ENCODE peak calls at places on chromosomes 13 and 19, in eight cellular contexts. Z is dermis microvascular lymphatic vessel endothelial cell; G is stimulated activated CD8-positive, alpha-beta memory T cell treated with anti-CD3 and anti-CD28 coated beads, Interleukin-7, amount 100 ng/mL, for 4 hours; S is activated CD4-positive, CD25-positive, alpha-beta regulatory T cell treated with anti-CD3 and anti-CD28 coated beads, Interleukin-2, amount 50 U/mL, for 16 hours; H is iris pigment epithelial cell; R is activated naive CD4-positive, alpha-beta T cell treated with anti-CD3 and anti-CD28 coated beads, Interleukin-2, amount 10 ng/mL, durations not matched to agents 7 days and 5 days; C is SHP77 treated with DMSO at 0.1 percent for 48 hours; Q is stimulated activated CD4-positive, alpha-beta T cell treated with anti-CD3 and anti-CD28 coated beads, Interleukin-2, amount 100 ng/mL, for 48 hours. B is an unnamed sample.

GRCh38 chr13:28820099-28821051 is at the start of gene MTUS2:
- DNase-seq in Z (no peak), G (peak), S (no peak), H (no peak), R (no peak), C (no peak), Q (no peak), B (no peak)

GRCh38 chr13:40585911-40586471 is 80.5 kb downstream of the FOXO1 start:
- DNase-seq in Z (peak), G (no peak), S (no peak), H (no peak), R (no peak), C (no peak), Q (no peak), B (no peak)

GRCh38 chr19:4877753-4878490 is 10.5 kb upstream of the PLIN3 start:
- DNase-seq in Z (no peak), G (no peak), S (no peak), H (no peak), R (no peak), C (no peak), Q (no peak), B (no peak)

GRCh38 chr13:73090812-73091187 is 32.0 kb downstream of the KLF5 start:
- DNase-seq in Z (peak), G (no peak), S (no peak), H (no peak), R (no peak), C (no peak), Q (no peak), B (no peak)

GRCh38 chr13:90185734-90186133 is 1161.8 kb upstream of the MIR17HG start:
- DNase-seq in Z (no peak), G (no peak), S (no peak), H (no peak), R (no peak), C (no peak), Q (no peak), B (no peak)

GRCh38 chr19:49712397-49712859 is 21.5 kb downstream of the CPT1C start:
- DNase-seq in Z (no peak), G (no peak), S (no peak), H (peak), R (no peak), C (no peak), Q (no peak), B (no peak)

GRCh38 chr13:97347255-97347653 is 86.7 kb upstream of the RAP2A start:
- DNase-seq in Z (no peak), G (no peak), S (no peak), H (no peak), R (no peak), C (no peak), Q (no peak), B (no peak)

GRCh38 chr13:42906257-42906656 is 85.8 kb downstream of the EPSTI1 start:
- DNase-seq in Z (no peak), G (no peak), S (no peak), H (no peak), R (no peak), C (no peak), Q (no peak), B (no peak)

GRCh38 chr13:33164331-33164730 is 121.2 kb downstream of the STARD13 start:
- DNase-seq in Z (no peak), G (no peak), S (no peak), H (peak), R (no peak), C (no peak), Q (no peak), B (no peak)

GRCh38 chr13:78600317-78600899 is 2.9 kb downstream of the POU4F1 start:
- DNase-seq in Z (no peak), G (no peak), S (no peak), H (no peak), R (no peak), C (no peak), Q (no peak), B (no peak)

GRCh38 chr19:18419699-18420460 is 682 bp downstream of the SSBP4 start:
- DNase-seq in Z (no peak), G (peak), S (no peak), H (no peak), R (peak), C (no peak), Q (no peak), B (no peak)

GRCh38 chr19:3344608-3345598 is 21.5 kb upstream of the NFIC start:
- DNase-seq in Z (no peak), G (no peak), S (no peak), H (no peak), R (no peak), C (no peak), Q (no peak), B (no peak)

GRCh38 chr13:76335463-76335862 is 550.7 kb downstream of the KCTD12 start:
- DNase-seq in Z (no peak), G (no peak), S (no peak), H (no peak), R (no peak), C (no peak), Q (no peak), B (no peak)

GRCh38 chr19:1566392-1567115 is 1.6 kb downstream of the MEX3D start:
- DNase-seq in Z (peak), G (no peak), S (no peak), H (peak), R (no peak), C (no peak), Q (no peak), B (no peak)

GRCh38 chr13:47119568-47120080 is 222.8 kb upstream of the HTR2A start:
- DNase-seq in Z (no peak), G (no peak), S (no peak), H (no peak), R (no peak), C (no peak), Q (no peak), B (no peak)

GRCh38 chr19:56423985-56424353 is 19.8 kb downstream of the ZNF583 start:
- DNase-seq in Z (no peak), G (no peak), S (no peak), H (no peak), R (no peak), C (no peak), Q (no peak), B (no peak)

GRCh38 chr19:24073807-24074206 is 13.2 kb upstream of the ZNF254 start:
- DNase-seq in Z (no peak), G (no peak), S (no peak), H (no peak), R (no peak), C (no peak), Q (no peak), B (no peak)

GRCh38 chr19:6372594-6373095 is at the start of gene ALKBH7:
- DNase-seq in Z (peak), G (peak), S (peak), H (peak), R (peak), C (peak), Q (peak), B (peak)

GRCh38 chr19:45939792-45940514 is 25.4 kb upstream of the NANOS2 start:
- DNase-seq in Z (no peak), G (no peak), S (no peak), H (no peak), R (no peak), C (no peak), Q (no peak), B (no peak)

GRCh38 chr19:11950312-11950711 is 14.5 kb upstream of the ZNF763 start:
- DNase-seq in Z (no peak), G (no peak), S (no peak), H (no peak), R (no peak), C (no peak), Q (no peak), B (no peak)

GRCh38 chr19:18282788-18283141 is 1.3 kb upstream of the JUND start:
- DNase-seq in Z (no peak), G (no peak), S (no peak), H (no peak), R (peak), C (no peak), Q (no peak), B (no peak)

GRCh38 chr13:30796833-30797601 is 61.7 kb downstream of the ALOX5AP start:
- DNase-seq in Z (peak), G (no peak), S (no peak), H (peak), R (no peak), C (no peak), Q (peak), B (no peak)

GRCh38 chr13:101417043-101417406 is 717 bp upstream of the NALCN start:
- DNase-seq in Z (peak), G (no peak), S (no peak), H (peak), R (no peak), C (no peak), Q (no peak), B (no peak)

GRCh38 chr13:113785051-113786010 is 26.3 kb downstream of the TMEM255B start:
- DNase-seq in Z (peak), G (no peak), S (no peak), H (peak), R (no peak), C (peak), Q (no peak), B (no peak)

GRCh38 chr19:5364674-5365073 is 24.1 kb upstream of the PTPRS start:
- DNase-seq in Z (no peak), G (no peak), S (no peak), H (no peak), R (no peak), C (no peak), Q (no peak), B (no peak)

GRCh38 chr19:40283414-40284250 is 1.5 kb downstream of the AKT2 start:
- DNase-seq in Z (no peak), G (no peak), S (no peak), H (peak), R (no peak), C (no peak), Q (no peak), B (no peak)

GRCh38 chr13:108572782-108573211 is 56.6 kb upstream of the MYO16 start:
- DNase-seq in Z (no peak), G (no peak), S (no peak), H (no peak), R (no peak), C (no peak), Q (no peak), B (no peak)

GRCh38 chr19:56119585-56119978 is 1.5 kb downstream of the ZNF787 start:
- DNase-seq in Z (peak), G (no peak), S (no peak), H (peak), R (no peak), C (no peak), Q (no peak), B (no peak)

GRCh38 chr13:73370066-73370465 is 311.3 kb downstream of the KLF5 start:
- DNase-seq in Z (no peak), G (no peak), S (no peak), H (no peak), R (no peak), C (no peak), Q (no peak), B (no peak)

GRCh38 chr19:18320865-18321728 is 1.8 kb downstream of the LSM4 start:
- DNase-seq in Z (peak), G (no peak), S (no peak), H (no peak), R (no peak), C (no peak), Q (no peak), B (no peak)

GRCh38 chr13:29165216-29165615 is 345.1 kb downstream of the MTUS2 start:
- DNase-seq in Z (no peak), G (no peak), S (no peak), H (no peak), R (no peak), C (no peak), Q (no peak), B (no peak)

GRCh38 chr19:35421362-35421761 is 26.7 kb upstream of the FFAR2 start:
- DNase-seq in Z (no peak), G (no peak), S (no peak), H (no peak), R (no peak), C (no peak), Q (no peak), B (no peak)

GRCh38 chr13:26978081-26978860 is 193.3 kb downstream of the USP12 start:
- DNase-seq in Z (no peak), G (no peak), S (no peak), H (no peak), R (no peak), C (no peak), Q (no peak), B (no peak)

GRCh38 chr19:28619842-28620429 is 593.0 kb downstream of the UQCRFS1 start:
- DNase-seq in Z (no peak), G (no peak), S (no peak), H (no peak), R (no peak), C (no peak), Q (no peak), B (no peak)

GRCh38 chr13:113546571-113547247 is 37.8 kb upstream of the TFDP1 start:
- DNase-seq in Z (peak), G (no peak), S (no peak), H (peak), R (no peak), C (no peak), Q (no peak), B (no peak)

GRCh38 chr19:41309225-41310030 is 544 bp upstream of the CCDC97 start:
- DNase-seq in Z (no peak), G (no peak), S (no peak), H (no peak), R (no peak), C (no peak), Q (no peak), B (no peak)

GRCh38 chr19:7872306-7873204 is 1.6 kb downstream of the PRR36 start:
- DNase-seq in Z (no peak), G (no peak), S (no peak), H (no peak), R (no peak), C (no peak), Q (no peak), B (no peak)

GRCh38 chr19:3184847-3185481 is 766 bp upstream of the NCLN start:
- DNase-seq in Z (peak), G (peak), S (peak), H (peak), R (peak), C (no peak), Q (no peak), B (no peak)

GRCh38 chr13:80881495-80882482 is 540.9 kb upstream of the SPRY2 start:
- DNase-seq in Z (peak), G (no peak), S (no peak), H (peak), R (no peak), C (peak), Q (no peak), B (no peak)